ENCODE peak calls at places on chromosome 13, in five cellular contexts. F, J, L, K and U are unnamed samples.
A peak's percentile ranks its signal among the peaks of the same experiment; 100 is the strongest.

GRCh38 chr13:42876810-42877550 is 95.6 kb downstream of the FAM216B start:
- DNase-seq in F (peak; percentile 14), J (peak; percentile 89), L (peak; percentile 66), K (no peak), U (no peak)

GRCh38 chr13:36214163-36214921 is at the start of gene SOHLH2:
- DNase-seq in F (peak; percentile 3), J (no peak), L (no peak), K (no peak), U (no peak)

GRCh38 chr13:65856464-65856863 is 1373.7 kb downstream of the PCDH9 start:
- DNase-seq in F (no peak), J (peak; percentile 36), L (peak; percentile 80), K (no peak), U (no peak)

GRCh38 chr13:89923731-89924130 is 1423.8 kb upstream of the MIR17HG start:
- DNase-seq in F (no peak), J (peak; percentile 21), L (peak; percentile 0), K (no peak), U (no peak)

GRCh38 chr13:35983206-35983605 is 148.0 kb downstream of the DCLK1 start:
- DNase-seq in F (no peak), J (no peak), L (no peak), K (no peak), U (no peak)

GRCh38 chr13:82147526-82147925 is 1734.7 kb downstream of the SLITRK1 start:
- DNase-seq in F (no peak), J (peak; percentile 0), L (no peak), K (no peak), U (no peak)

GRCh38 chr13:77513719-77514335 is 21.7 kb upstream of the SCEL start:
- DNase-seq in F (no peak), J (no peak), L (no peak), K (peak; percentile 17), U (no peak)

GRCh38 chr13:21688056-21688455 is 17.2 kb downstream of the FGF9 start:
- DNase-seq in F (no peak), J (no peak), L (no peak), K (no peak), U (no peak)

GRCh38 chr13:89136678-89137077 is 1465.5 kb downstream of the SLITRK5 start:
- DNase-seq in F (no peak), J (no peak), L (no peak), K (no peak), U (no peak)

GRCh38 chr13:33490461-33491327 is 205.1 kb upstream of the STARD13 start:
- DNase-seq in F (no peak), J (peak; percentile 82), L (no peak), K (no peak), U (no peak)

GRCh38 chr13:113903361-113903760 is 39.5 kb upstream of the GAS6 start:
- DNase-seq in F (no peak), J (no peak), L (peak; percentile 78), K (no peak), U (peak; percentile 73)

GRCh38 chr13:31351376-31351775 is 151.6 kb downstream of the B3GLCT start:
- DNase-seq in F (no peak), J (no peak), L (no peak), K (no peak), U (no peak)

GRCh38 chr13:31350560-31350959 is 150.8 kb downstream of the B3GLCT start:
- DNase-seq in F (no peak), J (no peak), L (no peak), K (no peak), U (no peak)

GRCh38 chr13:31352467-31352866 is 152.7 kb downstream of the B3GLCT start:
- DNase-seq in F (no peak), J (no peak), L (no peak), K (no peak), U (no peak)

GRCh38 chr13:31349156-31349555 is 149.4 kb downstream of the B3GLCT start:
- DNase-seq in F (no peak), J (no peak), L (no peak), K (no peak), U (no peak)

DNA sequence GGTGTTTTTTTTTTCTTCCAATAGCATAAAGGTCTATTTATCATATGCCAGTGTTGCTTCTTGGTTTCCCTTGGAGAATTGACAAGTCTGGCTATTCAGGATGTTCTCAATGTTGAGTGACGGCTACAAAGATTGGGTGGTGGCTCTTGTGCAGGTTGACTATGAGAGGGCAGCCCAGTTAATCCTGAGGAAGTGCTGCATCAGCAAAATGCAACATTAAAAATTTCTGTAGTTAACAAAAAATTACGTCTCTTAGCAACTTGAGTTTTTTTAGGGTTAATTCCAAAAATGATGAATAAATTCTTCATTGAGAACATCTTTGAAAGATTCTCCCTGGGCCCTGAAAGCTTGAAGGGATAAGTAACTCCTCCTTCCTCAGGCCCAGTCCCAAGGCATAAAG is 147.1 kb downstream of the B3GLCT start:
- DNase-seq in F (no peak), J (no peak), L (no peak), K (no peak), U (no peak)
- TF ChIP-seq CTCF in F (no peak), J (no peak), L (no peak), K (no peak), U (no peak)

DNA sequence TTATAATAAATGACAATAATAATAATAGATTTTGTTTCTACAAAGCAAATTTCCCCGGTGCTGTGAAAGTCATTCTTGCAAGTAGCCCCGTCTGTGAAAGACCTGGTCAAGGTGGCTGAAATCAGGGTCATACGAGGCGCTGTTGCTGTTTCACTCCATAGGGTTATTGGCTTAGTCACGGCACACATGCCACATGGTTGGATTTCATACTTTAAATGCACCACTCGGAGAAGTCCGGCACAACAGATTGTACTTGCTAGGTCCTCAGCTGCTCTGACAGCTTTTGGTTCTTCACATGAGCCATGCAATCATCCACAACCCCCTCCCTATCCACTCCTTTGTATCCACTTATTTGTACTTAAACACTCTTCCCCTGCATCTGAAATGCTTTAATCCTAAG is 124.3 kb downstream of the COL4A2 start:
- DNase-seq in F (no peak), J (no peak), L (no peak), K (no peak), U (no peak)
- H3K4me3 ChIP-seq in F (no peak overlapping the region), J (no peak overlapping the region), L (no peak overlapping the region), K (no peak overlapping the region), U (no peak overlapping the region)

DNA sequence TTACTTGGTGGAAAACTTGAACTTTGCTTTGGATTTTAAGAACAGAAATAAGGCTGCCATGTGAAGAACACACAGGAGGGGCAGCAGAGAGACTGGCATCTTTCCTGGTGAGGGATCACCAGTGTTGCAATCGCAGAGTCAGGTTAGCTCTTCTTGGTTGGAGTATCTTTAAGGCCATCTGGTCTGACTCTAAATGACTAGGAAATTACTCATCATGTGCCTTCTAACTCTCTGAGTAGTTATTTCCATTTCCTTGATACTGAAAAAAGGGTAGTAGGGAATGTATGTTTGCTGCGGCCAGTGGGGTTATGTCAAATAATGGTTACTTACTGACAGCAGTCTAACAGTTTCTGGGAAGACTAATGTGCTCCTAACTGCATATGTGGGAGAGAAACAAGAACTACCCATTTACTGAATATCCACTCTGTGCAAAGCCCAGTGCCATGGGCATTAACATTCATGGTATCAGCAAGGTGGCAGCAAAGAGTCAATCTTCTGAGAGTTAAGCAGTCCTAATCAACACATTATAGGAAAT is 122.1 kb downstream of the COG6 start:
- DNase-seq in F (no peak), J (peak; percentile 87), L (peak; percentile 90), K (peak; percentile 57), U (peak; percentile 79)
- TF ChIP-seq CTCF in F (peak; percentile 33), J (peak; percentile 53), L (peak; percentile 53), K (peak; percentile 80), U (peak; percentile 52)

GRCh38 chr13:53439439-53440225 is 411.0 kb downstream of the OLFM4 start:
- DNase-seq in F (no peak), J (no peak), L (no peak), K (no peak), U (no peak)
- H3K4me3 ChIP-seq in F (no peak overlapping the region), J (no peak overlapping the region), L (no peak overlapping the region), K (no peak overlapping the region), U (no peak overlapping the region)

GRCh38 chr13:39603424-39603947 is 493 bp upstream of the LHFPL6 start:
- DNase-seq in F (no peak), J (peak; percentile 29), L (peak; percentile 24), K (no peak), U (no peak)

GRCh38 chr13:39604736-39605135 is 1.7 kb upstream of the LHFPL6 start:
- DNase-seq in F (no peak), J (no peak), L (no peak), K (no peak), U (no peak)

GRCh38 chr13:39601636-39602035 is 1.4 kb downstream of the LHFPL6 start:
- DNase-seq in F (no peak), J (no peak), L (no peak), K (no peak), U (no peak)

GRCh38 chr13:39602277-39602613 is 748 bp downstream of the LHFPL6 start:
- DNase-seq in F (no peak), J (no peak), L (no peak), K (peak; percentile 73), U (no peak)

DNA sequence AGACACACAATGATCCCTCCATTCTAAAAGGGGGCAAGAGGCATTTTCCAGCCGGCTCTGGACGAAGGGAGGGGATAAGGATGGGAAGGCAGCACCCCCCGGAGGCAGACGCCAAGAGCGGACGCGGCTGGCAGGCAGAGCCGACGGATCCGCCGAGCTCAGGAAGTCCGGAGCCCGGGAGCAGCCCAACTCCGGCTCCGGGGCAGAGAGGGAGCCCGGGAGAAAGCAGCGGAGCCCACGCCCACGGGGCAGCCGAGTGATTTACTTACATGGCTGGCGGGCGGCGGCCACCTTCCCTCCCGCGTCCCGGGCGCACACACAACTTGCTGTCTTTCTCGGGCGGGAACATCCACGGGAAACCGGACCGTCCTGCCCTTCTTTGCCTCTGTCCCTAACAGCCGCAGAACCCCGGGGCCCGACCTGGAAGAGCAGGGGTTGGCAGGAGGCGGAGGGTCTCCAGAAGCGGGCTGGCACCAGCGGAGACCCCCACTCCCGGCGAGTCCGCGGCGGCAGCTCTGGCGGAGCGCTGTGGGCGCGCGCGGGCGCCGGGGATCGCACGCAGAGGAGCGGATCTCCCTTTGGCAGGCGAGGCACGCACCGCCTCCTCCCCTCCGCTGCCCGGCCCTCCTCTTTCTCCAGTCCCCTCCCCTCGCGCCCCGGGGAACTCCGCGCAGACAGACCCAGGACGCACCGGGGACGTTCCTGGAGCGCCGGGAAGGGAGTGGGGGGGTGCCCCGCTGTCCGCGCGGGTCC is at the start of gene LHFPL6:
- DNase-seq in F (peak; percentile 60), J (peak; percentile 81), L (peak; percentile 77), K (peak; percentile 69), U (no peak)
- TF ChIP-seq CTCF in F (peak; percentile 30), J (peak; percentile 34), L (peak; percentile 60), K (no peak), U (peak; percentile 60)

GRCh38 chr13:78595819-78596700 is 7.3 kb downstream of the POU4F1 start:
- DNase-seq in F (peak; percentile 44), J (no peak), L (no peak), K (no peak), U (no peak)
- H3K4me3 ChIP-seq in F (no peak overlapping the region), J (no peak overlapping the region), L (peak overlapping the region; percentile 19), K (no peak overlapping the region), U (no peak overlapping the region)

GRCh38 chr13:41012536-41012935 is 6.6 kb downstream of the ELF1 start:
- DNase-seq in F (no peak), J (no peak), L (no peak), K (peak; percentile 61), U (no peak)
- TF ChIP-seq CTCF in F (no peak), J (no peak), L (no peak), K (no peak), U (no peak)